ENCODE peak calls at places on chromosomes 16 and 17, in six cellular contexts. One of them, this sample, is unnamed.
A peak's percentile ranks its signal among the peaks of the same experiment; 100 is the strongest.

GRCh38 chr17:4839965-4840892 is 7.1 kb downstream of the MINK1 start:
- DNase-seq in fibroblast of pulmonary artery: no peak
- DNase-seq in CD8-positive, alpha-beta memory T cell: no peak
- DNase-seq in cardiac fibroblast: no peak
- DNase-seq in neural progenitor cell: no peak
- DNase-seq in mucosa of descending colon: no peak
- DNase-seq in this sample: no peak

GRCh38 chr16:89913408-89914387 is 5.0 kb upstream of the MC1R start:
- DNase-seq in CD8-positive, alpha-beta memory T cell: no peak
- DNase-seq in neural progenitor cell: no peak
- DNase-seq in fibroblast of pulmonary artery: no peak
- DNase-seq in mucosa of descending colon: no peak
- DNase-seq in cardiac fibroblast: no peak
- DNase-seq in this sample: no peak

GRCh38 chr16:9489823-9490467 is 398.5 kb downstream of the HAPSTR1 start:
- DNase-seq in neural progenitor cell: peak; percentile 51
- DNase-seq in mucosa of descending colon: no peak
- DNase-seq in CD8-positive, alpha-beta memory T cell: no peak
- DNase-seq in cardiac fibroblast: no peak
- DNase-seq in fibroblast of pulmonary artery: no peak
- DNase-seq in this sample: no peak

GRCh38 chr16:12781777-12782176 is 21.9 kb downstream of the CPPED1 start:
- DNase-seq in mucosa of descending colon: no peak
- DNase-seq in fibroblast of pulmonary artery: no peak
- DNase-seq in cardiac fibroblast: no peak
- DNase-seq in neural progenitor cell: no peak
- DNase-seq in CD8-positive, alpha-beta memory T cell: no peak
- DNase-seq in this sample: no peak

GRCh38 chr17:50348522-50349240 is 2.8 kb downstream of the XYLT2 start:
- DNase-seq in mucosa of descending colon: no peak
- DNase-seq in cardiac fibroblast: peak; percentile 56
- DNase-seq in CD8-positive, alpha-beta memory T cell: no peak
- DNase-seq in neural progenitor cell: no peak
- DNase-seq in fibroblast of pulmonary artery: peak; percentile 37
- DNase-seq in this sample: peak; percentile 58

GRCh38 chr17:32833076-32833475 is 43.8 kb downstream of the MYO1D start:
- DNase-seq in mucosa of descending colon: no peak
- DNase-seq in cardiac fibroblast: no peak
- DNase-seq in CD8-positive, alpha-beta memory T cell: no peak
- DNase-seq in fibroblast of pulmonary artery: no peak
- DNase-seq in neural progenitor cell: no peak
- DNase-seq in this sample: no peak

GRCh38 chr16:59192551-59193199 is 458.6 kb upstream of the GOT2 start:
- DNase-seq in neural progenitor cell: peak; percentile 63
- DNase-seq in mucosa of descending colon: no peak
- DNase-seq in CD8-positive, alpha-beta memory T cell: no peak
- DNase-seq in cardiac fibroblast: peak; percentile 31
- DNase-seq in fibroblast of pulmonary artery: peak; percentile 4
- DNase-seq in this sample: no peak

GRCh38 chr16:13036600-13036999 is 135.2 kb downstream of the SHISA9 start:
- DNase-seq in cardiac fibroblast: peak; percentile 30
- DNase-seq in fibroblast of pulmonary artery: peak; percentile 22
- DNase-seq in CD8-positive, alpha-beta memory T cell: no peak
- DNase-seq in mucosa of descending colon: no peak
- DNase-seq in neural progenitor cell: peak; percentile 90
- DNase-seq in this sample: peak; percentile 27

GRCh38 chr16:86432691-86433090 is 77.6 kb upstream of the FOXF1 start:
- DNase-seq in mucosa of descending colon: peak; percentile 73
- DNase-seq in CD8-positive, alpha-beta memory T cell: no peak
- DNase-seq in neural progenitor cell: peak; percentile 84
- DNase-seq in cardiac fibroblast: no peak
- DNase-seq in fibroblast of pulmonary artery: no peak
- DNase-seq in this sample: peak; percentile 32

GRCh38 chr16:85621698-85622433 is 8.7 kb downstream of the GSE1 start:
- DNase-seq in cardiac fibroblast: no peak
- DNase-seq in fibroblast of pulmonary artery: no peak
- DNase-seq in mucosa of descending colon: no peak
- DNase-seq in neural progenitor cell: no peak
- DNase-seq in CD8-positive, alpha-beta memory T cell: no peak
- DNase-seq in this sample: peak; percentile 88

GRCh38 chr17:72123964-72124791 is 3.4 kb downstream of the SOX9 start:
- DNase-seq in neural progenitor cell: peak; percentile 30
- DNase-seq in mucosa of descending colon: no peak
- DNase-seq in fibroblast of pulmonary artery: peak; percentile 22
- DNase-seq in CD8-positive, alpha-beta memory T cell: no peak
- DNase-seq in cardiac fibroblast: no peak
- DNase-seq in this sample: no peak

GRCh38 chr17:83189013-83189672 is 109.7 kb downstream of the METRNL start:
- DNase-seq in neural progenitor cell: no peak
- DNase-seq in cardiac fibroblast: no peak
- DNase-seq in CD8-positive, alpha-beta memory T cell: no peak
- DNase-seq in fibroblast of pulmonary artery: no peak
- DNase-seq in mucosa of descending colon: peak; percentile 36
- DNase-seq in this sample: no peak

GRCh38 chr17:45889579-45889978 is 4.8 kb upstream of the MAPT start:
- DNase-seq in mucosa of descending colon: no peak
- DNase-seq in fibroblast of pulmonary artery: no peak
- DNase-seq in CD8-positive, alpha-beta memory T cell: no peak
- DNase-seq in cardiac fibroblast: no peak
- DNase-seq in neural progenitor cell: peak; percentile 34
- DNase-seq in this sample: no peak

GRCh38 chr16:69873783-69874182 is 77.4 kb upstream of the CLEC18A start:
- DNase-seq in fibroblast of pulmonary artery: no peak
- DNase-seq in cardiac fibroblast: no peak
- DNase-seq in CD8-positive, alpha-beta memory T cell: no peak
- DNase-seq in mucosa of descending colon: no peak
- DNase-seq in neural progenitor cell: no peak
- DNase-seq in this sample: no peak

GRCh38 chr17:80029235-80029974 is 6.3 kb downstream of the TBC1D16 start:
- DNase-seq in cardiac fibroblast: peak; percentile 90
- DNase-seq in CD8-positive, alpha-beta memory T cell: no peak
- DNase-seq in mucosa of descending colon: peak; percentile 73
- DNase-seq in fibroblast of pulmonary artery: peak; percentile 84
- DNase-seq in neural progenitor cell: no peak
- DNase-seq in this sample: peak; percentile 77

GRCh38 chr17:82603981-82604448 is 44.2 kb downstream of the WDR45B start:
- DNase-seq in mucosa of descending colon: peak; percentile 62
- DNase-seq in neural progenitor cell: no peak
- DNase-seq in CD8-positive, alpha-beta memory T cell: peak; percentile 28
- DNase-seq in fibroblast of pulmonary artery: no peak
- DNase-seq in cardiac fibroblast: peak; percentile 69
- DNase-seq in this sample: peak; percentile 50

GRCh38 chr16:4696172-4696904 is 3.0 kb downstream of the NUDT16L1 start:
- DNase-seq in mucosa of descending colon: peak; percentile 64
- DNase-seq in fibroblast of pulmonary artery: peak; percentile 18
- DNase-seq in neural progenitor cell: no peak
- DNase-seq in cardiac fibroblast: no peak
- DNase-seq in CD8-positive, alpha-beta memory T cell: no peak
- DNase-seq in this sample: no peak

GRCh38 chr17:81081619-81082176 is 46.7 kb downstream of the BAIAP2 start:
- DNase-seq in fibroblast of pulmonary artery: no peak
- DNase-seq in mucosa of descending colon: no peak
- DNase-seq in neural progenitor cell: no peak
- DNase-seq in cardiac fibroblast: no peak
- DNase-seq in CD8-positive, alpha-beta memory T cell: no peak
- DNase-seq in this sample: peak; percentile 63

GRCh38 chr16:21104124-21104860 is 46.4 kb downstream of the DNAH3 start:
- DNase-seq in cardiac fibroblast: peak; percentile 61
- DNase-seq in neural progenitor cell: peak; percentile 13
- DNase-seq in fibroblast of pulmonary artery: peak; percentile 65
- DNase-seq in CD8-positive, alpha-beta memory T cell: no peak
- DNase-seq in mucosa of descending colon: no peak
- DNase-seq in this sample: no peak

GRCh38 chr16:15610369-15610871 is 32.5 kb downstream of the MARF1 start:
- DNase-seq in fibroblast of pulmonary artery: no peak
- DNase-seq in CD8-positive, alpha-beta memory T cell: no peak
- DNase-seq in cardiac fibroblast: peak; percentile 9
- DNase-seq in neural progenitor cell: no peak
- DNase-seq in mucosa of descending colon: no peak
- DNase-seq in this sample: no peak

GRCh38 chr16:68452176-68452575 is 3.9 kb upstream of the SMPD3 start:
- DNase-seq in cardiac fibroblast: peak; percentile 10
- DNase-seq in mucosa of descending colon: no peak
- DNase-seq in CD8-positive, alpha-beta memory T cell: no peak
- DNase-seq in fibroblast of pulmonary artery: no peak
- DNase-seq in neural progenitor cell: no peak
- DNase-seq in this sample: no peak

GRCh38 chr16:66728117-66728787 is 23.2 kb downstream of the DYNC1LI2 start:
- DNase-seq in fibroblast of pulmonary artery: peak; percentile 80
- DNase-seq in cardiac fibroblast: peak; percentile 77
- DNase-seq in neural progenitor cell: peak; percentile 65
- DNase-seq in CD8-positive, alpha-beta memory T cell: peak; percentile 40
- DNase-seq in mucosa of descending colon: no peak
- DNase-seq in this sample: peak; percentile 37

DNA sequence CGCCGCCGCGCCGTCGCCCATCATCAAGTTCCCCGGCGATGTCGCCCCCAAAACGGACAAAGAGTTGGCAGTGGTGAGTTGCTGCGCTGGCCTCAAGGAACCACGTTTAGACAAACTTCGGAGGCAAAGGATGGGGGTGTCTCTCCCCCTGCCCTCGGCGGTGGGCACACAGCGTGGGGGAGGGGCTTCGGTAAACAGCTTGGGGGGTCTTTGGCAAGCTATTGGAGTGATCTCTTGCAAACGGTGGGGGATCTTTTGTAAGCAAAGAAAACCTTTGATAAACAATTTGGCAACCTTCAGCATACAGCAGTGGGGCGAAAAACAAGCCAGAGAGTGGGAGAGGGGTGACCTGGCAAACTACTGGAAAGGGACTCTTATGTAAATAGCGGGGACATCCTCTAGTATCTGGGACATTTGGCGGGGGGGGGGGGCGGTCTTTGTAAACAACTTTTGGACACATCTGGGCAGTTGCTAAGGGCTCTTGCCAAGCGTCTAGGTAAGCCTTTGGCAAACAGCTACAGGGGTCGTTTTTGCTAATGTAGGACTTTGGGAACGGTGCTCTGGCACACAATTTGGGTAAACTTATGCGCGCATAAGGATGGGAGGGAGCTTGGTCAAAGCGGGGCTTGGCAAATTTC is 681 bp downstream of the MMP2 start:
- DNase-seq in fibroblast of pulmonary artery: peak; percentile 13
- DNase-seq in cardiac fibroblast: peak; percentile 22
- DNase-seq in neural progenitor cell: no peak
- DNase-seq in mucosa of descending colon: no peak
- DNase-seq in CD8-positive, alpha-beta memory T cell: no peak
- DNase-seq in this sample: no peak
- H3K4me3 ChIP-seq in fibroblast of pulmonary artery: peak overlapping the region; percentile 94
- H3K4me3 ChIP-seq in cardiac fibroblast: peak overlapping the region; percentile 95
- H3K4me3 ChIP-seq in neural progenitor cell: peak overlapping the region; percentile 63
- H3K4me3 ChIP-seq in mucosa of descending colon: no peak overlapping the region
- H3K4me3 ChIP-seq in CD8-positive, alpha-beta memory T cell: no peak overlapping the region
- H3K4me3 ChIP-seq in this sample: peak overlapping the region; percentile 48

GRCh38 chr16:1073262-1073558 is 663 bp downstream of the SSTR5 start:
- DNase-seq in fibroblast of pulmonary artery: no peak
- DNase-seq in mucosa of descending colon: no peak
- DNase-seq in CD8-positive, alpha-beta memory T cell: no peak
- DNase-seq in cardiac fibroblast: no peak
- DNase-seq in neural progenitor cell: no peak
- DNase-seq in this sample: no peak
- H3K4me3 ChIP-seq in fibroblast of pulmonary artery: no peak overlapping the region
- H3K4me3 ChIP-seq in mucosa of descending colon: no peak overlapping the region
- H3K4me3 ChIP-seq in CD8-positive, alpha-beta memory T cell: no peak overlapping the region
- H3K4me3 ChIP-seq in cardiac fibroblast: no peak overlapping the region
- H3K4me3 ChIP-seq in neural progenitor cell: no peak overlapping the region
- H3K4me3 ChIP-seq in this sample: no peak overlapping the region

GRCh38 chr16:72523087-72523486 is 351.1 kb upstream of the PMFBP1 start:
- DNase-seq in mucosa of descending colon: no peak
- DNase-seq in fibroblast of pulmonary artery: no peak
- DNase-seq in CD8-positive, alpha-beta memory T cell: no peak
- DNase-seq in cardiac fibroblast: no peak
- DNase-seq in neural progenitor cell: no peak
- DNase-seq in this sample: no peak
- H3K4me3 ChIP-seq in mucosa of descending colon: no peak overlapping the region
- H3K4me3 ChIP-seq in fibroblast of pulmonary artery: no peak overlapping the region
- H3K4me3 ChIP-seq in CD8-positive, alpha-beta memory T cell: no peak overlapping the region
- H3K4me3 ChIP-seq in cardiac fibroblast: no peak overlapping the region
- H3K4me3 ChIP-seq in neural progenitor cell: no peak overlapping the region
- H3K4me3 ChIP-seq in this sample: no peak overlapping the region

GRCh38 chr17:68790931-68791330 is 164.3 kb downstream of the ABCA8 start:
- DNase-seq in fibroblast of pulmonary artery: no peak
- DNase-seq in neural progenitor cell: no peak
- DNase-seq in mucosa of descending colon: no peak
- DNase-seq in CD8-positive, alpha-beta memory T cell: no peak
- DNase-seq in cardiac fibroblast: peak; percentile 18
- DNase-seq in this sample: no peak

GRCh38 chr17:68792873-68793272 is 162.3 kb downstream of the ABCA8 start:
- DNase-seq in fibroblast of pulmonary artery: no peak
- DNase-seq in neural progenitor cell: no peak
- DNase-seq in cardiac fibroblast: peak; percentile 21
- DNase-seq in mucosa of descending colon: no peak
- DNase-seq in CD8-positive, alpha-beta memory T cell: no peak
- DNase-seq in this sample: no peak

GRCh38 chr17:68790481-68790880 is 164.7 kb downstream of the ABCA8 start:
- DNase-seq in neural progenitor cell: no peak
- DNase-seq in mucosa of descending colon: no peak
- DNase-seq in cardiac fibroblast: peak; percentile 32
- DNase-seq in fibroblast of pulmonary artery: no peak
- DNase-seq in CD8-positive, alpha-beta memory T cell: no peak
- DNase-seq in this sample: no peak

GRCh38 chr17:68792042-68792685 is 163.0 kb downstream of the ABCA8 start:
- DNase-seq in neural progenitor cell: no peak
- DNase-seq in fibroblast of pulmonary artery: peak; percentile 95
- DNase-seq in CD8-positive, alpha-beta memory T cell: no peak
- DNase-seq in mucosa of descending colon: no peak
- DNase-seq in cardiac fibroblast: peak; percentile 80
- DNase-seq in this sample: no peak

GRCh38 chr17:68794636-68795503 is 160.3 kb downstream of the ABCA8 start:
- DNase-seq in cardiac fibroblast: peak; percentile 75
- DNase-seq in mucosa of descending colon: no peak
- DNase-seq in neural progenitor cell: no peak
- DNase-seq in CD8-positive, alpha-beta memory T cell: no peak
- DNase-seq in fibroblast of pulmonary artery: peak; percentile 86
- DNase-seq in this sample: no peak
- H3K4me3 ChIP-seq in cardiac fibroblast: no peak overlapping the region
- H3K4me3 ChIP-seq in mucosa of descending colon: no peak overlapping the region
- H3K4me3 ChIP-seq in neural progenitor cell: no peak overlapping the region
- H3K4me3 ChIP-seq in CD8-positive, alpha-beta memory T cell: no peak overlapping the region
- H3K4me3 ChIP-seq in fibroblast of pulmonary artery: no peak overlapping the region
- H3K4me3 ChIP-seq in this sample: no peak overlapping the region

This sample was measured in stomach.